ENCODE peak calls at places on chromosomes 3 and 15, in nine cellular contexts. K, T, I, L, W, U, G, A and V are unnamed samples.

GRCh38 chr3:62567097-62568021 is 194.0 kb upstream of the FEZF2 start:
- DNase-seq in K (no peak), T (no peak), I (no peak), L (no peak), W (no peak), U (no peak), G (no peak), A (no peak), V (no peak)

GRCh38 chr15:42494998-42495360 is 455 bp upstream of the SNAP23 start:
- DNase-seq in K (no peak), T (no peak), I (no peak), L (no peak), W (peak), U (no peak), G (peak), A (peak), V (peak)

GRCh38 chr3:193194417-193194816 is 46.6 kb upstream of the PLAAT1 start:
- DNase-seq in K (no peak), T (no peak), I (no peak), L (no peak), W (no peak), U (no peak), G (no peak), A (no peak), V (no peak)

GRCh38 chr15:72397780-72398179 is 325 bp upstream of the TMEM202 start:
- DNase-seq in K (no peak), T (no peak), I (no peak), L (no peak), W (no peak), U (no peak), G (no peak), A (no peak), V (no peak)

GRCh38 chr15:40591310-40591845 is 2.7 kb upstream of the KNL1 start:
- DNase-seq in K (no peak), T (no peak), I (no peak), L (no peak), W (no peak), U (no peak), G (no peak), A (no peak), V (no peak)

GRCh38 chr15:23690450-23690852 is 3.3 kb upstream of the NDN start:
- DNase-seq in K (no peak), T (no peak), I (no peak), L (no peak), W (no peak), U (no peak), G (no peak), A (no peak), V (peak)

GRCh38 chr3:52281980-52282801 is 3.7 kb upstream of the WDR82 start:
- DNase-seq in K (no peak), T (peak), I (no peak), L (no peak), W (peak), U (peak), G (no peak), A (peak), V (no peak)

GRCh38 chr3:48215019-48215418 is 8.3 kb upstream of the CAMP start:
- DNase-seq in K (no peak), T (no peak), I (no peak), L (no peak), W (no peak), U (no peak), G (no peak), A (no peak), V (no peak)

GRCh38 chr15:27028836-27029482 is 58.0 kb downstream of the GABRG3 start:
- DNase-seq in K (no peak), T (no peak), I (no peak), L (no peak), W (no peak), U (no peak), G (peak), A (no peak), V (no peak)

GRCh38 chr15:80110920-80111319 is 41.9 kb upstream of the FAH start:
- DNase-seq in K (no peak), T (no peak), I (no peak), L (no peak), W (no peak), U (no peak), G (no peak), A (no peak), V (no peak)

GRCh38 chr15:70722266-70723123 is 40.9 kb downstream of the UACA start:
- DNase-seq in K (no peak), T (no peak), I (no peak), L (no peak), W (no peak), U (no peak), G (peak), A (no peak), V (no peak)

GRCh38 chr3:14534379-14535191 is 5.6 kb downstream of the GRIP2 start:
- DNase-seq in K (no peak), T (no peak), I (no peak), L (no peak), W (no peak), U (no peak), G (no peak), A (no peak), V (no peak)

GRCh38 chr3:100615684-100616083 is 6.3 kb downstream of the ADGRG7 start:
- DNase-seq in K (no peak), T (no peak), I (no peak), L (no peak), W (no peak), U (no peak), G (no peak), A (no peak), V (no peak)

GRCh38 chr3:114827495-114827894 is 319.6 kb downstream of the ZBTB20 start:
- DNase-seq in K (peak), T (no peak), I (no peak), L (no peak), W (no peak), U (no peak), G (peak), A (no peak), V (no peak)

GRCh38 chr3:150256336-150256735 is 151.8 kb upstream of the TSC22D2 start:
- DNase-seq in K (no peak), T (no peak), I (no peak), L (no peak), W (no peak), U (no peak), G (no peak), A (no peak), V (no peak)

GRCh38 chr3:172613845-172614244 is 90.6 kb upstream of the TNFSF10 start:
- DNase-seq in K (no peak), T (no peak), I (no peak), L (no peak), W (no peak), U (no peak), G (no peak), A (no peak), V (no peak)

GRCh38 chr3:129934234-129935123 is 40.0 kb upstream of the TRH start:
- DNase-seq in K (no peak), T (peak), I (no peak), L (peak), W (no peak), U (peak), G (peak), A (peak), V (no peak)

GRCh38 chr15:55774113-55774970 is 31.4 kb upstream of the PRTG start:
- DNase-seq in K (no peak), T (peak), I (no peak), L (peak), W (no peak), U (peak), G (peak), A (peak), V (no peak)

GRCh38 chr3:54079314-54079713 is 43.0 kb upstream of the CACNA2D3 start:
- DNase-seq in K (no peak), T (no peak), I (no peak), L (no peak), W (no peak), U (no peak), G (no peak), A (no peak), V (no peak)

GRCh38 chr3:129933471-129933870 is 40.0 kb upstream of the TMCC1 start:
- DNase-seq in K (no peak), T (no peak), I (no peak), L (no peak), W (no peak), U (no peak), G (no peak), A (no peak), V (no peak)